ENCODE peak calls at places on chromosomes 16 and 17, in four cellular contexts. H is HepG2, I is AG04450, S is PC-9. N is an unnamed sample.
A peak's percentile ranks its signal among the peaks of the same experiment; 100 is the strongest.

GRCh38 chr17:39705786-39706348 is 6.0 kb downstream of the ERBB2 start:
- DNase-seq in I (no peak), S (peak; percentile 96), H (no peak), N (no peak)

GRCh38 chr17:7081341-7082062 is 1.5 kb upstream of the CLEC10A start:
- DNase-seq in I (no peak), S (no peak), H (no peak), N (peak; percentile 26)

GRCh38 chr17:40038882-40039513 is 15.2 kb downstream of the MED24 start:
- DNase-seq in S (no peak), H (peak; percentile 79), I (peak; percentile 66), N (no peak)

GRCh38 chr17:45785373-45786193 is 1.5 kb downstream of the CRHR1 start:
- DNase-seq in S (no peak), H (no peak), I (no peak), N (no peak)

GRCh38 chr16:85908444-85908843 is 9.5 kb downstream of the IRF8 start:
- DNase-seq in H (no peak), S (no peak), I (no peak), N (no peak)

GRCh38 chr17:32104158-32104557 is 38.1 kb upstream of the RHOT1 start:
- DNase-seq in S (no peak), I (no peak), H (no peak), N (peak; percentile 87)

GRCh38 chr16:85306071-85306792 is 194.0 kb upstream of the CIBAR2 start:
- DNase-seq in S (peak; percentile 88), I (peak; percentile 32), H (peak; percentile 84), N (peak; percentile 57)

GRCh38 chr16:549544-550263 is 10.5 kb upstream of the PRR35 start:
- DNase-seq in H (no peak), S (no peak), I (no peak), N (no peak)

GRCh38 chr17:4679652-4680051 is 24.3 kb downstream of the PELP1 start:
- DNase-seq in S (peak; percentile 94), I (peak; percentile 8), H (no peak), N (no peak)

GRCh38 chr17:43810226-43810715 is 22.7 kb downstream of the MPP3 start:
- DNase-seq in S (no peak), I (no peak), H (no peak), N (no peak)

GRCh38 chr17:43578699-43579569 is 32.8 kb upstream of the ETV4 start:
- DNase-seq in S (peak; percentile 69), I (no peak), H (peak; percentile 46), N (peak; percentile 57)

GRCh38 chr17:14301279-14301760 is 439 bp downstream of the HS3ST3B1 start:
- DNase-seq in I (no peak), S (no peak), H (no peak), N (peak; percentile 64)

GRCh38 chr16:1199342-1200013 is 25.6 kb downstream of the TPSG1 start:
- DNase-seq in I (no peak), S (no peak), H (no peak), N (no peak)

GRCh38 chr17:62091804-62092203 is 26.7 kb upstream of the MED13 start:
- DNase-seq in I (no peak), S (no peak), H (no peak), N (no peak)

GRCh38 chr17:68029512-68030215 is 5.9 kb upstream of the KPNA2 start:
- DNase-seq in I (no peak), S (no peak), H (peak; percentile 97), N (no peak)

GRCh38 chr16:12661656-12662172 is 142.0 kb downstream of the CPPED1 start:
- DNase-seq in H (peak; percentile 76), S (no peak), I (no peak), N (no peak)

GRCh38 chr17:61399131-61400057 is at the start of gene TBX2:
- DNase-seq in S (peak; percentile 74), I (peak; percentile 93), H (peak; percentile 80), N (no peak)

GRCh38 chr17:61478026-61478789 is 26.0 kb downstream of the TBX4 start:
- DNase-seq in H (no peak), S (no peak), I (no peak), N (no peak)

GRCh38 chr16:55954906-55955305 is 79.7 kb upstream of the CES5A start:
- DNase-seq in I (no peak), S (no peak), H (no peak), N (no peak)

GRCh38 chr17:79109584-79109983 is 35.0 kb downstream of the ENGASE start:
- DNase-seq in H (no peak), I (no peak), S (no peak), N (no peak)

GRCh38 chr16:56932588-56933265 is 785 bp downstream of the HERPUD1 start:
- DNase-seq in I (no peak), H (peak; percentile 94), S (peak; percentile 84), N (peak; percentile 58)

GRCh38 chr17:2484876-2485275 is 26.8 kb downstream of the METTL16 start:
- DNase-seq in H (no peak), I (no peak), S (no peak), N (no peak)

GRCh38 chr17:28396635-28397239 is 9.3 kb downstream of the SLC46A1 start:
- DNase-seq in S (no peak), H (no peak), I (no peak), N (no peak)

GRCh38 chr17:11182430-11182829 is 58.6 kb upstream of the SHISA6 start:
- DNase-seq in I (no peak), H (no peak), S (no peak), N (no peak)

GRCh38 chr16:58488531-58488930 is 11.4 kb upstream of the NDRG4 start:
- DNase-seq in I (no peak), S (no peak), H (no peak), N (no peak)

GRCh38 chr16:49280022-49280741 is 1.5 kb downstream of the CBLN1 start:
- DNase-seq in H (no peak), S (no peak), I (no peak), N (no peak)

GRCh38 chr16:87056551-87056950 is 260.6 kb downstream of the C16orf95 start:
- DNase-seq in S (no peak), I (no peak), H (no peak), N (no peak)

GRCh38 chr16:85185281-85185680 is 73.0 kb upstream of the CIBAR2 start:
- DNase-seq in H (no peak), S (no peak), I (no peak), N (no peak)

GRCh38 chr16:55760665-55761035 is 72.2 kb downstream of the CES1 start:
- DNase-seq in I (no peak), S (no peak), H (no peak), N (no peak)

GRCh38 chr17:29495011-29495410 is 71.8 kb downstream of the ABHD15 start:
- DNase-seq in S (no peak), I (peak; percentile 3), H (no peak), N (no peak)

GRCh38 chr17:78890111-78890897 is 12.7 kb downstream of the CEP295NL start:
- DNase-seq in H (no peak), S (no peak), I (no peak), N (peak; percentile 73)

GRCh38 chr16:66483689-66484452 is 56.8 kb downstream of the BEAN1 start:
- DNase-seq in I (no peak), S (peak; percentile 74), H (peak; percentile 69), N (peak; percentile 58)

DNA sequence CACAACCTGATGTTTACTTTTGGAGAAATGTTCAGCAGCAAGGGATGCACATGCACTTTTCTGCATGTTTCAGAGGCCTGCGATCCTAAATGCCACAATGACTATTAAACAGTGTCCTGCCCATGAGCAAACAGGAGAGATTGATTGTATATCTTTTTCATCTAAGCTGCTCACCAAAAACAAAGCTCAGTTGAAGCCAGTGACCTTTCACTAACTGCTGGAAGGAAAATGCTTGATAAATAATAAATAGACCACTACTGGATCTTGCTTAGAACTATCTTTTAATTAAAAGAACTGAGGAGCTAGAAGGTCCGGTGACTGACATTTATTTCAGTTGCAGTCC is 16.3 kb downstream of the MRPS23 start:
- DNase-seq in S (no peak), H (no peak), I (no peak), N (no peak)
- H3K27ac ChIP-seq in S (no peak overlapping the region), H (no peak overlapping the region), I (no peak overlapping the region), N (no peak overlapping the region)

GRCh38 chr17:48729335-48730239 is 1.0 kb upstream of the HOXB13 start:
- DNase-seq in H (no peak), S (no peak), I (no peak), N (no peak)

GRCh38 chr17:48726916-48727286 is 1.6 kb downstream of the HOXB13 start:
- DNase-seq in S (no peak), H (no peak), I (no peak), N (no peak)

GRCh38 chr17:48730240-48730550 is 1.6 kb upstream of the HOXB13 start:
- DNase-seq in I (no peak), S (no peak), H (no peak), N (no peak)

GRCh38 chr17:48727415-48728175 is 955 bp downstream of the HOXB13 start:
- DNase-seq in H (no peak), I (no peak), S (no peak), N (no peak)

GRCh38 chr17:48728232-48729231 is at the start of gene HOXB13:
- DNase-seq in I (no peak), H (no peak), S (no peak), N (peak; percentile 37)
- H3K27me3 ChIP-seq in I (peaks cover 94% of the 10 kb centered on the region), H (peaks cover 20% of the 10 kb centered on the region), S (peaks cover 93% of the 10 kb centered on the region), N (peaks cover 60% of the 10 kb centered on the region)

GRCh38 chr17:82480345-82480744 is 21.8 kb downstream of the NARF start:
- DNase-seq in S (no peak), H (no peak), I (no peak), N (no peak)
- H3K27ac ChIP-seq in S (no peak overlapping the region), H (no peak overlapping the region), I (no peak overlapping the region), N (no peak overlapping the region)

GRCh38 chr17:65547253-65547670 is 14.2 kb downstream of the AXIN2 start:
- DNase-seq in I (no peak), S (no peak), H (peak; percentile 75), N (no peak)
- H3K27me3 ChIP-seq in I (no peaks in the 10 kb centered on the region), S (no peaks in the 10 kb centered on the region), H (no peaks in the 10 kb centered on the region), N (no peaks in the 10 kb centered on the region)

GRCh38 chr17:76485569-76485968 is 15.7 kb downstream of the RHBDF2 start:
- DNase-seq in H (no peak), S (no peak), I (no peak), N (no peak)

GRCh38 chr17:76480676-76481075 is 13.3 kb downstream of the AANAT start:
- DNase-seq in S (no peak), H (no peak), I (no peak), N (no peak)

GRCh38 chr17:76487451-76488192 is 13.6 kb downstream of the RHBDF2 start:
- DNase-seq in S (no peak), I (no peak), H (no peak), N (no peak)

GRCh38 chr17:76481091-76481655 is 13.8 kb downstream of the AANAT start:
- DNase-seq in S (no peak), H (no peak), I (no peak), N (no peak)

DNA sequence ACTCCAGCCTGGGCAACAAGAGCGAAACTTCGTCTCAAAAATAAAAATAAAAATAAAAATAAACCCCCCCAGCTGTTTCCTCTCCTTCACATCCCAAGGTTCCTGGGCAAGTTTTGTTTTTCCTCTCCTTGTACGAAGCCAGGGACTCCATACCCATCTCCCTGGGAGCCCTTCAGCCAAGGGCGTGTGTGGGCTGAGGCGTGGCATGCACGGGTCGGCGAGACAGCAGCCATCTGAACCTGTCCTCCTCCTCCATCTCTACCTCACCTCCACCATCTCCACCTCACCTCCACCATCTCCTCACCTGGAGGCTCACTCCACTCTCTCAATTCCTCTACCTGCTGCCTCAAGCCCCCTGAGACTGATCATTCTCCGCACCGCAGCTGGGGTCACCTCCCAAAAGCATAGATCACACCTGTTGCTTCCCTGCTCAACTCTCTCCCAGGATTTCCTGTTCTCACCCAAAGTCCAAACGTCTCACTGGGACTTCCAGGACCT is 16.9 kb downstream of the AANAT start:
- DNase-seq in H (no peak), S (no peak), I (no peak), N (no peak)
- H3K27ac ChIP-seq in H (peak overlapping the region; percentile 63), S (no peak overlapping the region), I (no peak overlapping the region), N (no peak overlapping the region)

N was measured in CD4-positive, CD25-positive, alpha-beta regulatory T cell.